ENCODE peak calls at places on chromosome 21, in five cellular contexts. S, M, V, D and C are unnamed samples.

GRCh38 chr21:15272591-15272990 is 207.8 kb upstream of the NRIP1 start:
- DNase-seq in S (no peak), V (no peak), D (no peak), M (no peak), C (no peak)

GRCh38 chr21:40548134-40548533 is 298.8 kb downstream of the DSCAM start:
- DNase-seq in M (no peak), V (no peak), S (no peak), D (peak), C (no peak)

GRCh38 chr21:25657140-25657539 is 18.1 kb downstream of the JAM2 start:
- DNase-seq in D (no peak), V (no peak), M (no peak), S (no peak), C (no peak)

GRCh38 chr21:17818158-17819113 is 720 bp downstream of the C21orf91 start:
- DNase-seq in S (peak), D (no peak), V (no peak), M (peak), C (peak)

GRCh38 chr21:29418813-29419212 is 120.1 kb downstream of the BACH1 start:
- DNase-seq in D (no peak), V (no peak), S (no peak), M (no peak), C (no peak)

GRCh38 chr21:33761104-33762036 is 119.1 kb downstream of the ITSN1 start:
- DNase-seq in S (no peak), V (peak), D (no peak), M (peak), C (peak)

GRCh38 chr21:17438642-17439041 is 74.2 kb upstream of the CXADR start:
- DNase-seq in S (peak), V (no peak), D (peak), M (no peak), C (peak)

GRCh38 chr21:15415541-15416261 is 314.1 kb upstream of the USP25 start:
- DNase-seq in D (no peak), M (no peak), S (no peak), V (no peak), C (peak)

GRCh38 chr21:18529253-18529652 is 125.7 kb upstream of the TMPRSS15 start:
- DNase-seq in D (no peak), M (no peak), V (no peak), S (no peak), C (no peak)

GRCh38 chr21:46354518-46354917 is 30.6 kb downstream of the PCNT start:
- DNase-seq in M (no peak), S (no peak), D (no peak), V (no peak), C (no peak)
- TF ChIP-seq JUN in M (no peak), S (no peak), D (no peak), V (no peak), C (no peak)

DNA sequence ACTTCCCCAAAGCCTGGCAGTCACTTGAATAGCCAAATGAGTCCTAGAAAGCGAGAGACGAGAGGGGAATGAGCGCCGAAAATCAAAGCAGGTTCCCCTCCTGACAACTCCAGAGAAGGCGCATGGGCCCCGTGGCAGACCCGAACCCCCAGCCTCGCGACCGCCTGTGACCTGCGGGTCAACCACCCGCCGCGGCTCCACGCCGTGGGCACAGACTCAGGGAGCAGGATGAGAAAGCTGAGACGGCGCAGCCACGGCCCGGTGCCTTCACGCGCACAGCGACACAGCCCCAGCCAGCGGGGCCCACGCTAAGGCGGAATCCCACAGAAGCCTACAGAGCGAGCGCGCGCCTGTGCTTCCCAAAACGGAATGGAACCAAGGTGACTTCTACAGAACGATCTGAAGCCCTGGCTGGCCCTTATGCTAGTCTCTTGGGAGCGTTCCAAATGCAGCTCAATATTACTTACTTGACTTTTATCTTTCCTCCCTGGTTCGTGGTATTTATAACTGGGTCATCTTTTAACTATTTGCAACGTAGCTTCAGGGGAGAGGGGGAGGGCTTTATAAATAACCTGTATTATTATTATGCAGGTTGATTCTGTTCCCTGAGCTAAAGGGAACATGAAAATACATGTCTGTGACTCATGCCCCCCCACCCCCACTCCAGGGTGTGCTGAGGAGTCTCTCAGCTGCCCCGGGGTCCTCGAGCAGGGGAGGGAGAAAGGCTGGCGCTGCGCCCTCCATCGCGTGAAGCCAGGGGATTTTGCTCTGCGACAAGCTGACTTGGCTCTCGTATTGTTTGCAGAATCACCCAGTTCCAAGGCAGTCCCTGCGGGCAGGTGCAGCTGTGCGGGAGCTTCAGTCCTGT is 1.7 kb downstream of the TSPEAR start:
- DNase-seq in D (no peak), S (no peak), M (no peak), V (no peak), C (no peak)
- TF ChIP-seq USF2 in D (no peak), S (no peak), M (no peak), V (no peak), C (no peak)

GRCh38 chr21:38788275-38788911 is 17.3 kb upstream of the ETS2 start:
- DNase-seq in M (no peak), D (no peak), V (no peak), S (no peak), C (peak)

GRCh38 chr21:38785483-38785882 is 20.2 kb upstream of the ETS2 start:
- DNase-seq in D (no peak), M (no peak), V (no peak), S (no peak), C (no peak)

GRCh38 chr21:38789275-38789674 is 16.5 kb upstream of the ETS2 start:
- DNase-seq in V (no peak), D (no peak), M (no peak), S (no peak), C (no peak)

GRCh38 chr21:38790038-38790437 is 15.7 kb upstream of the ETS2 start:
- DNase-seq in S (no peak), V (no peak), M (no peak), D (no peak), C (no peak)

GRCh38 chr21:38787461-38788274 is 18.1 kb upstream of the ETS2 start:
- DNase-seq in V (peak), S (no peak), M (peak), D (no peak), C (peak)
- TF ChIP-seq JUN in V (peak), S (no peak), M (peak), D (no peak), C (peak)

GRCh38 chr21:31117046-31117916 is 79.0 kb upstream of the KRTAP19-8 start:
- DNase-seq in V (no peak), S (no peak), D (no peak), M (no peak), C (no peak)
- TF ChIP-seq USF2 in V (no peak), S (no peak), D (no peak), M (no peak), C (no peak)

DNA sequence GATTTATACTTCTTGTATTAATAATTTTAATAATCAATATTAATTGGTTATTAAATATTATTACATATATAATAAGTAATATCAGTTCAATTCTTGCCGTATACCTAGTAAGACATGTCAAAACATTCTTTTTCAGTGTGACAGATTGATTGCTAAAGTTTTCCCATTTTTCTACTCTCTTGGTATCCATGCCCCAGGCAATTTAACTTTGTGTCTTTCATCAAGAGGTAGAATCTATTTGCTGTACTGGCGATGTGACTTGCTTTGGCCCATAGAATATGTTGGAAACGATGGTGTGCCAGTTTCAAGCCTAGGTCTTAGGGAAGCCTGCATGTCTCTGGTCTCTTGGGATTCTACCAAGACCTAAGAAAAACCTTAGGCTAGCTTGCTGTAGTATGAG is 436.1 kb upstream of the ADAMTS5 start:
- DNase-seq in D (no peak), S (no peak), V (no peak), M (no peak), C (no peak)
- TF ChIP-seq JUN in D (no peak), S (no peak), V (no peak), M (no peak), C (no peak)

GRCh38 chr21:42843021-42843420 is 36.3 kb downstream of the WDR4 start:
- DNase-seq in M (no peak), D (no peak), S (peak), V (no peak), C (no peak)
- TF ChIP-seq USF2 in M (no peak), D (no peak), S (no peak), V (no peak), C (no peak)

DNA sequence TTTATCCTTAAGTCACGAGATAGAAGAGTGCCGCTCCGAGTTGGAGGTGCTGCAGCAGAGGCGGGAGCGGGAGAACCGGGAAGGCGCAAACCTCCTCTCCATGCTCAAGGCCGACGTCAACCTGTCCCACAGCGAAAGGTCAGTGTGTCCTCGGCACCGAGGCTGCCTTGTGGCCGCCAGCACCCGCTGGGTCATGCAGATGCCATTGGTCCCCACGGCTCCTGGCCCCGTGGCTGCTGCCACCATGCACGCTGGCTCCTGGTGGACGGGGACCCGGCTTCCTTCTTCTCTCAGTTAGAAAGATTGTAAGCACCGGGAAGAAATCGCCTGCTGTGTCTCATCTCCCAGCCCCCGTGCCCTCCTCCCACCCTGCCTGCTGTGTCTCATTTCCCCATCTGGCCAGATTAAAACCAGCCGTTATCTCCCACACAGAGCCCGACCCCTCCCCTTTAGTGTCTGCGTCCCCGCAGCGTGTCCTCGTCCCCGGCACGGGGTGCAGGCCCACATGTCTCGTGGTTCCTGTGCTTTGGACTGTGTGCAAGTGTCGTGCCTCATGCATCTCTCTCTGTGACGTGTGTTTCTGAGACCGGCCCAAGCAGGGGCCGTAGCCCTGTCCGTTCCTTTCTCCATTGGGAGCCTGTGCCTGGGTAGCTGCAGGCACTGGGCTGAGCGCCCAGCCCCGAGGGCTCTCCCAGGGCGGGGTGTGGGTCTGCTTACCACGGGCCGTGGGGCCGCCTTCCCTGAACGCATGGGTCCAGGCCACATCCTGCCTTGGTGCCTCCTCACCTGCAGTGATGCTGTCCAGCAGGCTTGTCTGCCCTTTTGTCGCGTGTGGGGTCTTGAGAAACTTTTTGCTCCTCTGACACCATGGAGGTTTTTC is 62.1 kb downstream of the PCNT start:
- DNase-seq in D (no peak), M (no peak), V (no peak), S (no peak), C (no peak)
- TF ChIP-seq JUN in D (no peak), M (no peak), V (no peak), S (no peak), C (no peak)

GRCh38 chr21:27633631-27634030 is 666.7 kb upstream of the ADAMTS5 start:
- DNase-seq in V (no peak), S (no peak), D (no peak), M (no peak), C (no peak)
- TF ChIP-seq USF2 in V (no peak), S (no peak), D (no peak), M (no peak), C (no peak)

GRCh38 chr21:27645285-27645684 is 678.4 kb upstream of the ADAMTS5 start:
- DNase-seq in S (no peak), V (no peak), M (no peak), D (no peak), C (no peak)
- TF ChIP-seq JUN in S (no peak), V (no peak), M (no peak), D (no peak), C (no peak)